ENCODE peak calls at places on chromosomes 2 and 18, in nine cellular contexts. L is thyroid gland, M is suprapubic skin, R is lower leg skin, D is uterus, U is heart left ventricle, C is A549, G is GM12891, E is GM12892. A is an unnamed sample.

GRCh38 chr2:16014041-16014787 is 73.9 kb downstream of the MYCN start:
- DNase-seq in G (no peak), M (no peak), L (peak; percentile 78), E (no peak), U (peak; percentile 74), R (no peak), C (no peak), D (no peak), A (no peak)

GRCh38 chr18:62812242-62812641 is 96.9 kb downstream of the PHLPP1 start:
- DNase-seq in M (no peak), G (no peak), R (no peak), L (no peak), U (no peak), E (no peak), C (peak; percentile 31), D (no peak), A (no peak)

GRCh38 chr18:24000613-24001490 is 13.7 kb upstream of the TTC39C start:
- DNase-seq in L (no peak), D (no peak), G (no peak), C (no peak), E (no peak), U (no peak), M (no peak), R (no peak), A (no peak)

GRCh38 chr2:121598087-121598486 is 51.2 kb downstream of the CLASP1 start:
- DNase-seq in C (no peak), U (no peak), D (no peak), G (no peak), L (no peak), M (no peak), E (no peak), R (no peak), A (no peak)

GRCh38 chr18:79413426-79413825 is 17.7 kb downstream of the NFATC1 start:
- DNase-seq in D (no peak), U (no peak), C (no peak), R (no peak), M (no peak), G (no peak), L (no peak), E (no peak), A (no peak)

GRCh38 chr2:232438951-232439757 is 16.8 kb upstream of the ALPI start:
- DNase-seq in R (no peak), M (no peak), D (no peak), C (no peak), L (peak; percentile 35), G (no peak), U (no peak), E (peak; percentile 35), A (no peak)

GRCh38 chr18:67517224-67517765 is 775 bp upstream of the DSEL start:
- DNase-seq in E (no peak), M (no peak), G (no peak), U (peak; percentile 47), L (peak; percentile 34), D (peak; percentile 45), R (peak; percentile 21), C (no peak), A (peak; percentile 38)

GRCh38 chr18:62839874-62840713 is 124.8 kb downstream of the PHLPP1 start:
- DNase-seq in M (no peak), U (no peak), R (no peak), G (no peak), L (no peak), C (no peak), D (no peak), E (no peak), A (no peak)

GRCh38 chr2:44579136-44579836 is 217.5 kb downstream of the CAMKMT start:
- DNase-seq in M (no peak), L (no peak), U (no peak), G (no peak), C (no peak), E (no peak), R (no peak), D (no peak), A (no peak)

GRCh38 chr2:28401948-28402550 is 9.4 kb downstream of the FOSL2 start:
- DNase-seq in M (no peak), U (no peak), C (no peak), L (no peak), D (no peak), E (no peak), G (no peak), R (no peak), A (no peak)

GRCh38 chr2:15159206-15159605 is 401.9 kb downstream of the NBAS start:
- DNase-seq in G (no peak), M (no peak), U (no peak), L (no peak), C (no peak), D (no peak), R (no peak), E (no peak), A (no peak)

GRCh38 chr2:3465844-3466481 is 53.4 kb downstream of the ADI1 start:
- DNase-seq in L (no peak), C (peak; percentile 34), U (peak; percentile 26), G (no peak), E (no peak), R (no peak), M (peak; percentile 44), D (no peak), A (peak; percentile 72)

GRCh38 chr18:9950289-9951016 is 36.6 kb downstream of the VAPA start:
- DNase-seq in M (no peak), E (no peak), G (no peak), R (no peak), L (no peak), U (no peak), C (no peak), D (no peak), A (no peak)
- TF ChIP-seq POLR2A in M (no peak), E (no peak), G (no peak), R (no peak), L (no peak), U (no peak), C (no peak), D (no peak), A (no peak)

GRCh38 chr2:70141754-70142589 is 48.8 kb downstream of the C2orf42 start:
- DNase-seq in G (no peak), U (no peak), E (no peak), R (no peak), C (peak; percentile 51), L (peak; percentile 78), D (no peak), M (peak; percentile 90), A (peak; percentile 86)

GRCh38 chr2:70143314-70144150 is 47.3 kb downstream of the C2orf42 start:
- DNase-seq in C (no peak), M (no peak), R (peak; percentile 67), G (no peak), D (peak; percentile 54), L (peak; percentile 70), U (peak; percentile 64), E (no peak), A (peak; percentile 78)

GRCh38 chr2:70144443-70145167 is 46.2 kb downstream of the C2orf42 start:
- DNase-seq in R (no peak), D (no peak), G (no peak), E (no peak), M (no peak), L (no peak), U (no peak), C (no peak), A (no peak)

GRCh38 chr2:70142590-70143313 is 48.1 kb downstream of the C2orf42 start:
- DNase-seq in M (peak; percentile 99), G (peak; percentile 87), E (peak; percentile 83), D (peak; percentile 100), C (peak; percentile 94), R (peak; percentile 99), U (peak; percentile 100), L (peak; percentile 100), A (peak; percentile 100)

DNA sequence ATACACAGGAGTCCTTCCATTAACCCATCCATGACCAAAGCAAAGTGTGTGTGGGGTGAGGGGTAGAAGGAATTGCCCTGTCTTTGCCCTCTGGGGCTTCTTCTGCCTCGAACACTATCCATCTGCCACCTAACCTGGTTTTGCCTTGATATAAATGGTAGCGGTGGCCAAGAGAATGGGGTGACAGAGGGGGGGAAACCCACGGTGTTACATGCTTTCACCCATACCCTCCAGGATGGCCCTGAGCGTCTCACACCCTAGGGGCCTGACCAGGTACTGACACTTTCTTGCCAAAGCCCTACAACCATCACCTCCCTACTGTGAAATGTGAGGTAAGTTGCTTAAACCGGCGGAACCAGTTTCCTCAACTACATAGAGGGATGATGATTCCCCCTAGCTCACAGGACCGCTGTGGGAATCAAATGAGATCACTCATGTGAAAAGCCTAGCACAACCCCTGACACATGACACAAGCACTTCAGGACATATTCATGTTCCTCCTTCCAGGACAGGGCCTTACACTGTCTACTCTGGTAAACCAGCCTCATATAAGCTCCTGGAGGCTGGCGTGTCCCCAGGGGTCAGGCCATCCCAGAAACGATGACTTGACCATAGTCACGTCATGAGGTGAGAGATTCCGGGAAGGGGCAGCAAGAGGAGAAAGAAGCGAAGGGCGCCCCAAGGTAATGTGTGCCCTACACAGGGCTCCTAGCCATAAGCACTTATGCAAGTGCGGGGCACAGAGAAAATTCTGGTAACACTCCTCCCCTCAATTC is 49.7 kb downstream of the C2orf42 start:
- DNase-seq in M (no peak), E (no peak), R (peak; percentile 89), D (peak; percentile 49), U (peak; percentile 55), G (peak; percentile 57), L (peak; percentile 88), C (no peak), A (peak; percentile 64)
- TF ChIP-seq POLR2A in M (no peak), E (peak; percentile 37), R (no peak), D (no peak), U (no peak), G (no peak), L (peak; percentile 85), C (no peak), A (no peak)

DNA sequence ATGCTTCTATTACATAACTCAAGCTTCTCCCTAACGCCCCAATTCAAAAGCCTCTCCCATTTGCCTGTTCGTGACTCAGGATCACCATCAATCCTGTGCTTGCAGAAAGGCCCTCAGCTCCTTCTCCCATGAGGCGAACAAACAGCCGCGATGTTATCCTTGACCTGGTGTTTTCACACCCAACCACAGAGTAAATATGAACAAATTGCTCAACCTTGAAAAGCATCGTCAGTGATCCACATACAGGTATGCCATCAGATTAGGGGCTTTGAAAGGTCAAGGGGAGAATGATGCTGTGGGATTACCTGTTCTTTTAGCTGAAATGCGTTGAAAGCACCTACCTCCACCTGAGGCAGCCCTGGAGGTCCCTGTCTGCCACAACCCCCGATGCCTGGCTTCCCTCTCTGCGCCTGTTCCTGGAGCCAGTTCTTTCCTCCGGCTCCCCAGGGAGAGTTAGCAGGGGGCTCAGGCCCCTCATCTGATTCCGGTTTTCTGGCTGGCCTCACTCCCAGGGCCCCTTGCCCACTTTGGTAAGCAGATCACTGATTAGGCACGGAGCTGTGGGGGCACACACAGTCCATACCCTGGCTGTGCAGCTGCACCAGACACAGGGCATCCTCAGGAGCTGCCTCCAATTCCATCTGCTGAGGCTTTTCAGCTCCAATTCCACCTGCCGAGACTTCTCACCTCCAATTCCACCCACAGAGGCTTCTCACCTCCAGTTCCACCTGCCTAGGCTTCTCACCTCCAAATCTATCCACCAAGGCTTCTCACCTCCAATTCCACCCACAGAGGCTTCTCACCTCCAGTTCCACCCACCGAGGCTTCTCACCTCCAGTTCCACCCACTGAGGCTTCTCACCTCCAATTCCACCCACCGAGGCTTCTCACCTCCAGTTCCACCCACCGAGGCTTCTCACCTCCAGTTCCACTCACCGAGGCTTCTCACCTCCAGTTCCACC is 39.3 kb upstream of the ODC1 start:
- DNase-seq in G (no peak), L (no peak), U (no peak), R (no peak), E (no peak), M (peak; percentile 56), C (no peak), D (no peak), A (no peak)
- TF ChIP-seq POLR2A in G (no peak), L (no peak), U (no peak), R (no peak), E (no peak), M (no peak), C (no peak), D (no peak), A (no peak)

GRCh38 chr2:102063948-102064678 is 72.4 kb downstream of the IL1R2 start:
- DNase-seq in L (peak; percentile 92), D (peak; percentile 88), M (peak; percentile 94), U (peak; percentile 93), C (peak; percentile 88), R (peak; percentile 95), G (no peak), E (no peak), A (peak; percentile 89)
- TF ChIP-seq POLR2A in L (no peak), D (no peak), M (no peak), U (no peak), C (no peak), R (no peak), G (no peak), E (no peak), A (peak; percentile 79)